ENCODE peak calls at places on chromosomes 7 and 10, in five cellular contexts. R, N, W, Q and L are unnamed samples.

GRCh38 chr7:137476937-137477336 is 133.4 kb upstream of the PTN start:
- DNase-seq in Q (no peak), W (peak), N (no peak), R (no peak), L (no peak)

GRCh38 chr7:13577566-13578145 is 411.8 kb downstream of the ETV1 start:
- DNase-seq in R (no peak), N (no peak), Q (no peak), W (peak), L (no peak)

GRCh38 chr10:132514841-132515521 is 22.6 kb upstream of the INPP5A start:
- DNase-seq in Q (no peak), N (no peak), W (no peak), R (peak), L (no peak)

GRCh38 chr7:158272509-158273137 is 315.0 kb downstream of the PTPRN2 start:
- DNase-seq in Q (no peak), W (no peak), N (no peak), R (no peak), L (no peak)

GRCh38 chr10:7763929-7764328 is 23.9 kb downstream of the KIN start:
- DNase-seq in W (no peak), N (no peak), R (no peak), Q (no peak), L (no peak)

GRCh38 chr7:44080686-44081265 is 1.6 kb downstream of the POLM start:
- DNase-seq in R (no peak), W (no peak), Q (no peak), N (no peak), L (no peak)

GRCh38 chr10:77643795-77644468 is 6.3 kb upstream of the KCNMA1 start:
- DNase-seq in N (peak), Q (peak), W (peak), R (no peak), L (no peak)

GRCh38 chr7:47693161-47693740 is 111.3 kb upstream of the TNS3 start:
- DNase-seq in W (no peak), N (no peak), R (no peak), Q (no peak), L (no peak)

GRCh38 chr7:134513169-134513752 is 14.1 kb upstream of the AKR1B10 start:
- DNase-seq in Q (peak), R (no peak), W (peak), N (peak), L (no peak)

GRCh38 chr10:27446091-27446918 is 57.8 kb upstream of the RAB18 start:
- DNase-seq in R (no peak), N (no peak), W (peak), Q (peak), L (peak)

GRCh38 chr7:41975854-41976253 is 261.2 kb downstream of the GLI3 start:
- DNase-seq in N (no peak), Q (no peak), R (no peak), W (no peak), L (no peak)

GRCh38 chr7:46071076-46071475 is 150.0 kb upstream of the IGFBP3 start:
- DNase-seq in W (no peak), R (no peak), N (no peak), Q (no peak), L (no peak)

GRCh38 chr10:80530251-80530650 is 7.5 kb upstream of the SH2D4B start:
- DNase-seq in Q (peak), N (no peak), R (no peak), W (peak), L (no peak)

GRCh38 chr10:18043148-18043547 is 91.4 kb downstream of the SLC39A12 start:
- DNase-seq in N (no peak), R (no peak), W (peak), Q (no peak), L (no peak)

GRCh38 chr7:140672382-140673062 is at the start of gene ADCK2:
- DNase-seq in R (no peak), W (no peak), N (peak), Q (peak), L (no peak)

GRCh38 chr10:124150807-124151417 is 57.5 kb upstream of the CHST15 start:
- DNase-seq in W (no peak), N (peak), R (no peak), Q (no peak), L (no peak)

GRCh38 chr10:13526952-13527863 is 1.6 kb downstream of the BEND7 start:
- DNase-seq in N (no peak), Q (no peak), W (peak), R (no peak), L (peak)

GRCh38 chr7:14720792-14721191 is 181.8 kb downstream of the DGKB start:
- DNase-seq in W (no peak), R (no peak), N (no peak), Q (no peak), L (no peak)

GRCh38 chr10:123621910-123622309 is 44.2 kb upstream of the GPR26 start:
- DNase-seq in N (no peak), W (no peak), Q (no peak), R (no peak), L (peak)

GRCh38 chr7:131164025-131164899 is 163.4 kb upstream of the MKLN1 start:
- DNase-seq in R (no peak), Q (no peak), N (no peak), W (peak), L (no peak)

GRCh38 chr7:90212149-90212495 is 582 bp downstream of the STEAP2 start:
- DNase-seq in W (no peak), R (no peak), N (no peak), Q (no peak), L (no peak)

GRCh38 chr7:13897825-13898224 is 91.6 kb downstream of the ETV1 start:
- DNase-seq in Q (no peak), W (no peak), N (no peak), R (no peak), L (no peak)

GRCh38 chr10:63713191-63714144 is 192.3 kb downstream of the REEP3 start:
- DNase-seq in W (peak), R (peak), Q (no peak), N (no peak), L (no peak)

GRCh38 chr10:625335-625699 is 64.2 kb downstream of the DIP2C start:
- DNase-seq in N (no peak), Q (no peak), R (peak), W (peak), L (no peak)

GRCh38 chr7:131096267-131096927 is 231.3 kb upstream of the MKLN1 start:
- DNase-seq in Q (no peak), N (no peak), R (no peak), W (no peak), L (no peak)

GRCh38 chr10:58615237-58615935 is 102.7 kb downstream of the BICC1 start:
- DNase-seq in N (no peak), R (no peak), W (no peak), Q (no peak), L (no peak)

GRCh38 chr10:132844069-132844809 is 58.3 kb upstream of the NKX6-2 start:
- DNase-seq in R (no peak), N (no peak), Q (no peak), W (no peak), L (no peak)

GRCh38 chr10:70909326-70909935 is 21.1 kb upstream of the PCBD1 start:
- DNase-seq in R (no peak), Q (no peak), W (no peak), N (no peak), L (no peak)

GRCh38 chr7:16889305-16889704 is 7.5 kb upstream of the AGR3 start:
- DNase-seq in R (no peak), W (no peak), N (no peak), Q (no peak), L (no peak)

GRCh38 chr10:48885376-48885775 is 54.3 kb downstream of the LRRC18 start:
- DNase-seq in N (peak), R (no peak), Q (no peak), W (peak), L (no peak)

GRCh38 chr7:101947899-101948298 is 130.5 kb downstream of the CUX1 start:
- DNase-seq in Q (no peak), N (no peak), W (peak), R (no peak), L (no peak)

GRCh38 chr10:89537361-89537760 is 2.0 kb upstream of the SLC16A12 start:
- DNase-seq in N (no peak), Q (no peak), R (no peak), W (no peak), L (no peak)

GRCh38 chr10:89532476-89532875 is 2.9 kb downstream of the SLC16A12 start:
- DNase-seq in N (no peak), R (no peak), Q (no peak), W (no peak), L (no peak)

GRCh38 chr10:89534826-89535166 is 598 bp downstream of the SLC16A12 start:
- DNase-seq in N (no peak), R (no peak), W (no peak), Q (no peak), L (no peak)

GRCh38 chr10:89536013-89536354 is 590 bp upstream of the SLC16A12 start:
- DNase-seq in W (no peak), Q (no peak), R (no peak), N (no peak), L (no peak)

DNA sequence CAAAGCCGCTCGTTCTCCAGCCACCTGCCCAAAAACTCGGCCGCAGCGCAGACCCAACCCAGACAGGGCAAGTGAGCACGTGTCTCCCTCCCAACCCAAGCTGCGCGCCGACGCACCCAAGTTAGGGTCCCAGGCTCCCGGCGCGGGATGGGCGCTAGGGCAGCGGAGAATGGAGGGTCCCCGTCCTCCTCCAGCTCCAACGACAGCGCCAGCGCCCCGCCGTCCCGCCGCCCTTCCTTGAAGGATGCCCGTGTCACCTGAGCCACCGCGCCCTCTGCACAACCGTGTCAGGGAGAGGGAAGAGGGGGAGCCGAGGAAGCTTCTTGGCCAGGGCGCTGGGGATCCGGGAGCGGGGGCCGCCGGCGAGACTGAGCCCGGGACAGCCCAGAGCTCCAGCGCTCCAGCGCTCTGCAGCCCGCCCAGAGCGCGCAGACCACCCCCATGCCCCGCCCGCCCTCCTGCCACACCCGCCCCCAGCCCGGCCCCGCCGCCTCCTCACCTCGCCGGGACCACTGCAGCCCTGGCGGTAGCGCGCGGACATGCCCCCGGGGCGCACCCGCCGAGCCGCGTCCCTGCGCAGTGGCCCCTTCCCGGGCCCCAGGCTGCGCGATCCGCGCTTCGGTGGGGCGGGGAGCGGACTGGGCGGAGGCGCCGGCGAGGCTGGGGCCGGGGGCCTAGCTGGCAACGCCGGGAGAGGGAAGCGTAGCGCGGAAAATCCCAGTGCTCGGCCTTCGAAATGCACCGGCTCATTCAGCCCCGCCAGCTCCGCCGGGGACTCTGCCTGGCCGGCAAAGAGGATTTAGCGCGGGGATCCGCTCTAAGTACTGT is at the start of gene SLC16A12:
- DNase-seq in Q (no peak), W (no peak), R (no peak), N (no peak), L (no peak)
- H3K4me3 ChIP-seq in Q (no peak), W (peak), R (peak), N (no peak), L (peak)

GRCh38 chr10:62067560-62067959 is 166.1 kb downstream of the ARID5B start:
- DNase-seq in Q (no peak), R (no peak), W (no peak), N (no peak), L (no peak)
- TF ChIP-seq CTCF in Q (no peak), R (no peak), W (no peak), N (no peak), L (no peak)

GRCh38 chr10:92594194-92594593 is 1.3 kb downstream of the KIF11 start:
- DNase-seq in W (no peak), N (no peak), R (no peak), Q (peak), L (no peak)

GRCh38 chr10:92598321-92598720 is 5.4 kb downstream of the KIF11 start:
- DNase-seq in Q (no peak), R (no peak), W (no peak), N (no peak), L (no peak)

GRCh38 chr10:92593553-92594046 is 670 bp downstream of the KIF11 start:
- DNase-seq in R (no peak), W (no peak), Q (no peak), N (no peak), L (no peak)

GRCh38 chr10:92592761-92593552 is at the start of gene KIF11:
- DNase-seq in Q (peak), N (peak), R (peak), W (peak), L (peak)

DNA sequence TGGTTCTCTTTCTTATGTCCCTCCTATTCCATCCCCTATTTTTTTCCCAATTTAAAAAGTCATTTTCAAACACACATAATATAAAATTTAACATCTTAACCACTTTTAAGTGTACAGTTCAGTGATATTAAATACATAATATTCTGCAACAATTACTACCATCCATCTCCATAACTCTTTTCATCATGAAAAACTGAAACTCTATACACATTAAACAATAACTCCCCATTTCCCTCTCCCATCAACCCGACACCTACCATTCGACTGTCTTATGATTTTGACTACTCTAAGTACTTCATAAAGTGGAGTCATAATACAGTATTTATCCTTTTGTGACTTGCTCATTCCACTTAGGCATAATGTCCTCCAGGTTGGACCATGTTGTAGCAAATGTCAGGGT is 2.6 kb downstream of the KIF11 start:
- DNase-seq in N (no peak), Q (no peak), R (no peak), W (no peak), L (no peak)
- H3K4me3 ChIP-seq in N (peak), Q (peak), R (no peak), W (no peak), L (no peak)

GRCh38 chr10:69047111-69047837 is 40.6 kb upstream of the SRGN start:
- DNase-seq in W (no peak), N (no peak), R (no peak), Q (no peak), L (no peak)

GRCh38 chr10:69045441-69046300 is 42.2 kb upstream of the SRGN start:
- DNase-seq in R (no peak), W (peak), Q (peak), N (no peak), L (no peak)

GRCh38 chr10:69043931-69044531 is 43.9 kb upstream of the SRGN start:
- DNase-seq in R (no peak), N (no peak), Q (peak), W (no peak), L (no peak)

GRCh38 chr10:69042417-69042816 is 45.5 kb upstream of the SRGN start:
- DNase-seq in R (no peak), N (no peak), Q (no peak), W (no peak), L (no peak)

GRCh38 chr10:69042838-69043237 is 45.1 kb upstream of the SRGN start:
- DNase-seq in N (no peak), R (no peak), Q (no peak), W (no peak), L (no peak)
- TF ChIP-seq CTCF in N (no peak), R (no peak), Q (no peak), W (no peak), L (no peak)

GRCh38 chr10:99432047-99432446 is 1.6 kb upstream of the GOT1 start:
- DNase-seq in R (no peak), N (no peak), Q (no peak), W (no peak), L (no peak)
- H3K4me3 ChIP-seq in R (no peak), N (no peak), Q (peak), W (no peak), L (no peak)